ENCODE peak calls at places on chromosomes 11 and 22, in four cellular contexts. U is cardiac muscle cell, T is OCI-LY7, B is mammary epithelial cell. S is an unnamed sample.

GRCh38 chr11:35387341-35387982 is 31.9 kb downstream of the SLC1A2 start:
- DNase-seq in U (no peak), T (no peak), B (no peak), S (no peak)

GRCh38 chr22:28911777-28912669 is 28.7 kb downstream of the ZNRF3 start:
- DNase-seq in U (peak; percentile 66), T (no peak), B (no peak), S (no peak)

GRCh38 chr11:45798793-45799441 is 6.0 kb upstream of the SLC35C1 start:
- DNase-seq in U (peak; percentile 73), T (no peak), B (no peak), S (no peak)

GRCh38 chr11:123000721-123001120 is 19.1 kb upstream of the BSX start:
- DNase-seq in U (no peak), T (no peak), B (no peak), S (no peak)

GRCh38 chr11:335779-336665 is 15.4 kb upstream of the IFITM3 start:
- DNase-seq in U (peak; percentile 76), T (peak; percentile 43), B (no peak), S (no peak)

GRCh38 chr11:35792846-35793192 is 130.2 kb downstream of the TRIM44 start:
- DNase-seq in U (no peak), T (no peak), B (no peak), S (no peak)

GRCh38 chr11:122897606-122898210 is 15.1 kb downstream of the JHY start:
- DNase-seq in U (peak; percentile 53), T (no peak), B (no peak), S (no peak)

GRCh38 chr11:76699461-76700091 is 29.0 kb upstream of the LRRC32 start:
- DNase-seq in U (no peak), T (no peak), B (no peak), S (no peak)

GRCh38 chr22:47695176-47695575 is 932.7 kb downstream of the TBC1D22A start:
- DNase-seq in U (no peak), T (no peak), B (no peak), S (no peak)

GRCh38 chr11:44680982-44681597 is 45.7 kb upstream of the TSPAN18 start:
- DNase-seq in U (peak; percentile 47), T (no peak), B (peak; percentile 60), S (peak; percentile 54)

GRCh38 chr11:134878785-134879184 is 466.7 kb upstream of the B3GAT1 start:
- DNase-seq in U (no peak), T (no peak), B (no peak), S (no peak)

GRCh38 chr11:122893131-122893530 is 10.6 kb downstream of the JHY start:
- DNase-seq in U (no peak), T (no peak), B (no peak), S (no peak)

GRCh38 chr11:115194798-115195101 is 309.5 kb downstream of the CADM1 start:
- DNase-seq in U (no peak), T (peak; percentile 10), B (no peak), S (no peak)

GRCh38 chr11:86990520-86990919 is 35.3 kb upstream of the FZD4 start:
- DNase-seq in U (peak; percentile 54), T (no peak), B (peak; percentile 83), S (no peak)

GRCh38 chr11:1006762-1007161 is 29.8 kb downstream of the MUC6 start:
- DNase-seq in U (no peak), T (no peak), B (no peak), S (no peak)

GRCh38 chr11:507727-508515 is 879 bp upstream of the RNH1 start:
- DNase-seq in U (no peak), T (no peak), B (no peak), S (no peak)

GRCh38 chr11:67464411-67465189 is 4.5 kb downstream of the TMEM134 start:
- DNase-seq in U (peak; percentile 75), T (peak; percentile 96), B (peak; percentile 73), S (peak; percentile 80)

GRCh38 chr11:106446961-106447360 is 369.5 kb downstream of the AASDHPPT start:
- DNase-seq in U (no peak), T (no peak), B (no peak), S (peak; percentile 54)

GRCh38 chr11:126538071-126538470 is 182.6 kb downstream of the ST3GAL4 start:
- DNase-seq in U (no peak), T (no peak), B (no peak), S (no peak)

GRCh38 chr11:32497951-32498350 is 62.6 kb upstream of the WT1 start:
- DNase-seq in U (no peak), T (no peak), B (no peak), S (no peak)

GRCh38 chr11:65300621-65301290 is 13.9 kb upstream of the CDC42EP2 start:
- DNase-seq in U (no peak), T (no peak), B (no peak), S (no peak)

GRCh38 chr11:78564889-78565467 is 9.7 kb downstream of the NARS2 start:
- DNase-seq in U (no peak), T (no peak), B (no peak), S (no peak)

GRCh38 chr11:9448576-9449352 is 12.0 kb upstream of the ZNF143 start:
- DNase-seq in U (no peak), T (no peak), B (no peak), S (no peak)

GRCh38 chr11:87851234-87851633 is 324.0 kb downstream of the RAB38 start:
- DNase-seq in U (no peak), T (no peak), B (peak; percentile 1), S (no peak)

GRCh38 chr11:110000045-110000502 is 93.1 kb upstream of the ZC3H12C start:
- DNase-seq in U (peak; percentile 86), T (peak; percentile 14), B (peak; percentile 73), S (no peak)

GRCh38 chr11:124669193-124669592 is 4.3 kb downstream of the SIAE start:
- DNase-seq in U (peak; percentile 69), T (peak; percentile 59), B (no peak), S (peak; percentile 29)

GRCh38 chr11:783581-784015 is 6.3 kb downstream of the CEND1 start:
- DNase-seq in U (peak; percentile 80), T (no peak), B (peak; percentile 72), S (no peak)

DNA sequence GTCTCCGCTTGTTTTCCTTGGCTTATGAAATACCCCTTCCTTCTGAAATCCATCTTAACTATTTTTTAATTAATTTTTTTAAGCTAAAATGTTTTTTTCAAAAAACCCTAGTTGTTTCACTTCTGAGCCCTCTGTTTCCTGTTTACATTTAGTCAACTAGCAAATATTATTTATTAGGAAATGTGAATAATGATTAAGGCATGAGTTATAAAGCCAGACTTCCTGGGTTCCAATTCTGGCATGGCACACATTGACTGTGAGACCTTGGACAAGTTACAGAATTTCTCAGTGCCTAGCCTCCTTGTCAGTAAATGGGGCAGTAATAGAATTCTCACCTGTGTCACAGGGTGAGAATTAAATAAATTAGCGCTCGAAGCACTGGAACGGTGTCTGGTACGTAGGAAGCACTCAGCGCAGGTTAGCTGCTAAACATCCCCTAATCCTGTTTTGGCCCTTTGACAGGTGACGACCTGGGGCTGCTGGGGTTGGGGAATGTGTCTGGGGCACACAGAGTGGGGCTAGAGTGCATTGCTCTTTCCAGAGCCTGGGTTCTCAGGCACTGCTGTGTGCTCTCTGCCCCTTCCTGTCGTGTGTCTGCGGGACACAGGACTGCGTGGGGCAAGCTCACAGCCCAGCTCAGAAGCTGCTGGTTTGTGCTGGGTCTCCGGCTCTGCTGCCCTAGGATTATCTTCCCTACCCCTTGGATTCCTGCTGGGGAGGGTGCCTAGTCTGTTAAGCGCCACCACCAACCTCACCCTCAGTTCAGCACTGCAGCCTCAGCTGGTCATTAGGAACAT is 13.1 kb downstream of the PANX1 start:
- DNase-seq in U (no peak), T (no peak), B (no peak), S (no peak)
- H3K4me3 ChIP-seq in U (no peak overlapping the region), T (no peak overlapping the region), B (no peak overlapping the region), S (no peak overlapping the region)

DNA sequence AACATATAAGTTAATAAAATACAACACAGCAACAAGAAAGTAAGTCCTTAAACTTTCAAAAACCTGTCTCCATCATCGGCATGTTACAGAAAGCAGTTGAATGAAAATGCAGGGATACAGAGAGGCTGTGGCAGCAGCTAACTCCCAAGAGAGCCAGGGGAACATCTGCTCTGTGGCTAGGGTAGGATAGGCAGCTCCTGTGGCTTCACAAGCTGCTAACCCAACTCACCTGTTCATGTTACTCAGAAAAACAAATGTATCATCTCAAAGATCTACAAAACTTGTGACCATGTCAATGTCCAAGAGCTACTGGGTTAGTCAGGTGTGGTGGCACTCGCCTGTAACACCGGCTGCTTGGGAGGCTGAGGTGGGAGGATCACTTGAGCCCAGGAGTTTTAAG is 15.2 kb upstream of the PLAAT3 start:
- DNase-seq in U (no peak), T (no peak), B (no peak), S (no peak)
- H3K4me3 ChIP-seq in U (no peak overlapping the region), T (no peak overlapping the region), B (no peak overlapping the region), S (no peak overlapping the region)

DNA sequence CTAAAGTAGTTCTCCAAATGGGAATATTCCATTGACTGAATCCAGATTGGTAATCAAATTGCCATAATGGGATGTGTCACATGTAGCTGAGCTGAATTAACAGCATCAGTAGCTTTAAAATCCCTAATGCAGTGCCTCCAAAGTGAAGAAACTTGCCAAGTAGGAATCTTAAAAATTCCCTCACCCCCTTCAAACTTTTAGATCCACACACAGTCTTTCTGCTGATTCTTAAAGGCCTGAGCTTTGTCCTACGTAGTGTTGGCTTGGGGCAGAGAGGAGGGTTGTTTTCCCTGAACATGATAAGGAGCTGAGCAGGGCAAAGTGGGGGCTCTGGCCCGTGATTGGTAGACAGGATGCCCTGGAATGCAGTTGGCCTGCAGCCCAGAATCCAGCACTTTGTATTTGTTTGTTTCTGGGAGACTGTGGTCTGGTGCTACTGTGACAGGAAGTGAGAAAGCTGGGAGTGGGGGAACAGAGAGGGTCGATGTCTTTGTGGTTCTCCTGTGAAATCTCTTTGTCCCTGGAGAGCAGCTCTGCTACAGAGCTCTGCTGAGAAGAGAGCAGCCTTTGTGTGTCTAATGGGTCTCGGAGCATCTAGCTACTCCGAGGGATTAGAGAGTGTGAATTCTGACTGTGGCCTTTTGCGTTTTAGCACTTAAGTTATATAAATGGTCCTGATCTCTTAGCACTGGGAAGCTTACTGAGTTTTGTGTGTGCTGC is 16.9 kb downstream of the CTNND1 start:
- DNase-seq in U (peak; percentile 100), T (no peak), B (peak; percentile 86), S (no peak)
- H3K4me3 ChIP-seq in U (peak overlapping the region; percentile 21), T (no peak overlapping the region), B (no peak overlapping the region), S (no peak overlapping the region)

GRCh38 chr11:58576792-58577440 is 1.3 kb upstream of the LPXN start:
- DNase-seq in U (peak; percentile 54), T (peak; percentile 27), B (peak; percentile 35), S (no peak)

GRCh38 chr11:58574851-58575250 is 805 bp downstream of the LPXN start:
- DNase-seq in U (peak; percentile 34), T (no peak), B (peak; percentile 52), S (no peak)

GRCh38 chr11:58577441-58578135 is 1.3 kb upstream of the ZFP91 start:
- DNase-seq in U (peak; percentile 81), T (peak; percentile 94), B (peak; percentile 86), S (peak; percentile 93)

GRCh38 chr11:58575377-58576020 is at the start of gene LPXN:
- DNase-seq in U (peak; percentile 16), T (peak; percentile 83), B (peak; percentile 79), S (peak; percentile 85)

DNA sequence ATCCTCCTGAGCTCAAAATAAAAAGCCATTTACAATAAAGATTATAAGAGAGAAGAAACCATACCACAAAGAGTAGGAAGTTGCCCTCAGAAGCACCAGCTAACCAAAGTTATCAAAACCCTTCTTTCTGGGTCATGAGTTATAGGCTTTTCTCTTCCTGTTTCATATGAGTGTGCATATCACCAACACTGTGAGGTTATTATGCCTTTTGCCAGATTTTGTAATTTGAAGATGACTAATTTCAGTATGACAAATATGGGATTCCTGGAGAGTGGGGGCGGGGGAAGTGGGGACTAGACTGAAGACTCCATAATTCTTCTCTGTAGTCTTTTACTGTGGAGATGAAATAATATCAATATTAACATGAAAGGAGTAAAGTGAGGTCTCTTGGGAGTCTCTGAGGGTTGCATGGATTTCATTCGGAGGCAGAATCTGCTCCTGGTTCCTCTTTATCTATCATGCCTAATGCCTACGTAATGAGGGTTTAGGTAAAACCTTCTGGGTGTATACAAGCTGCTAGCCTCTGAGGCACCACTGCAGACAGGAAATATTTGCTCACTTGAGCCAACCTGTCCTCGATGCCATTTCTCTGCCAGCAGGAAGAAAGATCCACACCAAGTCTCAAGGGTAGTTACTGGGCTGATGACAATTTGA is 2.1 kb downstream of the LPXN start:
- DNase-seq in U (peak; percentile 88), T (peak; percentile 78), B (peak; percentile 91), S (peak; percentile 65)
- H3K4me3 ChIP-seq in U (no peak overlapping the region), T (peak overlapping the region; percentile 79), B (peak overlapping the region; percentile 14), S (peak overlapping the region; percentile 92)